ENCODE peak calls at places on chromosomes 11 and 22, in nine cellular contexts. D, K, S, N, O, T, C, Y and E are unnamed samples. For H3K4me1, the result is how much of the 10 kb centered on the place peaks cover.

GRCh38 chr11:76217653-76218160 is 11.4 kb upstream of the WNT11 start:
- DNase-seq in D (no peak), K (no peak), S (no peak), N (no peak), O (no peak), T (no peak), C (no peak), Y (no peak), E (no peak)

GRCh38 chr11:58958500-58958899 is 19.2 kb downstream of the GLYATL1 start:
- DNase-seq in D (peak), K (no peak), S (no peak), N (peak), O (no peak), T (peak), C (no peak), Y (no peak), E (no peak)

GRCh38 chr11:72446929-72447753 is 12.8 kb upstream of the CLPB start:
- DNase-seq in D (no peak), K (no peak), S (no peak), N (no peak), O (peak), T (no peak), C (no peak), Y (no peak), E (no peak)

GRCh38 chr11:29159552-29160465 is 857.0 kb downstream of the KCNA4 start:
- DNase-seq in D (peak), K (peak), S (no peak), N (peak), O (peak), T (peak), C (no peak), Y (no peak), E (no peak)

GRCh38 chr11:2443881-2444300 is 423 bp downstream of the TRPM5 start:
- DNase-seq in D (peak), K (no peak), S (no peak), N (no peak), O (no peak), T (peak), C (no peak), Y (peak), E (no peak)

GRCh38 chr22:24433868-24434471 is 6.6 kb downstream of the ADORA2A start:
- DNase-seq in D (no peak), K (no peak), S (no peak), N (no peak), O (no peak), T (peak), C (no peak), Y (peak), E (no peak)

GRCh38 chr11:64754124-64754918 is 5.5 kb downstream of the PYGM start:
- DNase-seq in D (no peak), K (no peak), S (no peak), N (no peak), O (no peak), T (no peak), C (no peak), Y (no peak), E (no peak)

GRCh38 chr11:108854366-108854765 is 189.5 kb downstream of the DDX10 start:
- DNase-seq in D (no peak), K (no peak), S (no peak), N (no peak), O (peak), T (no peak), C (no peak), Y (no peak), E (no peak)

GRCh38 chr22:35977136-35977535 is 51.5 kb downstream of the RBFOX2 start:
- DNase-seq in D (no peak), K (no peak), S (no peak), N (no peak), O (no peak), T (no peak), C (no peak), Y (no peak), E (no peak)

GRCh38 chr11:18171377-18172000 is 1.1 kb upstream of the MRGPRX4 start:
- DNase-seq in D (no peak), K (peak), S (no peak), N (no peak), O (peak), T (peak), C (no peak), Y (no peak), E (no peak)

GRCh38 chr11:122893131-122893530 is 10.6 kb downstream of the JHY start:
- DNase-seq in D (no peak), K (no peak), S (no peak), N (no peak), O (no peak), T (no peak), C (no peak), Y (no peak), E (no peak)

GRCh38 chr11:124643605-124644425 is 21.2 kb downstream of the TBRG1 start:
- DNase-seq in D (no peak), K (no peak), S (no peak), N (no peak), O (peak), T (no peak), C (no peak), Y (no peak), E (no peak)

GRCh38 chr11:123034587-123034986 is 27.3 kb downstream of the HSPA8 start:
- DNase-seq in D (no peak), K (no peak), S (no peak), N (no peak), O (no peak), T (no peak), C (no peak), Y (no peak), E (no peak)

GRCh38 chr11:46982797-46983452 is 46.4 kb downstream of the CSTPP1 start:
- DNase-seq in D (no peak), K (no peak), S (no peak), N (no peak), O (no peak), T (no peak), C (no peak), Y (no peak), E (no peak)

GRCh38 chr11:46979358-46979757 is 42.8 kb downstream of the CSTPP1 start:
- DNase-seq in D (no peak), K (no peak), S (no peak), N (no peak), O (no peak), T (no peak), C (no peak), Y (no peak), E (no peak)

GRCh38 chr11:46977940-46978595 is 41.5 kb downstream of the CSTPP1 start:
- DNase-seq in D (no peak), K (no peak), S (no peak), N (no peak), O (peak), T (no peak), C (no peak), Y (no peak), E (no peak)

GRCh38 chr11:46983598-46983997 is 47.0 kb downstream of the CSTPP1 start:
- DNase-seq in D (no peak), K (no peak), S (no peak), N (no peak), O (no peak), T (peak), C (no peak), Y (no peak), E (no peak)

DNA sequence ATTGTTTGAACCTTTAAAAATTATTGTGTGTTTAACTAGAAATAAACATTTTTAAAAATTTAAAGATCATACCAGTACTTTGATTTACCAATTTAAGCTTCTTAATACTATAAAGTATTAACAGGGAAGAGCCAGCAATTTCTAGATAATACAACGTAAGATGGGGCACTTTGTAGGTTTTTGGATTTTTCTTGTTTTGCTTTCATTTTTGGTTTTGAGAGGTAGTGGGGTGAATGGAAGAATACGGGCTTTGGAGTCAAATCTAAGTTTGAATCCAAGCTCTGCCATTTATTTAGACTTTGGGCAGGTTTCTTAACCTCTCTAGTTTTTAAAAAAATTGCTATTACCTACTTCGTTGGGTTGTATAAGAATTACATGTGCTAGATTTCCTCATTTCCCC is 44.9 kb downstream of the CSTPP1 start:
- DNase-seq in D (no peak), K (no peak), S (no peak), N (no peak), O (no peak), T (no peak), C (no peak), Y (no peak), E (no peak)
- H3K4me1 ChIP-seq in D (under half), K (under half), S (under half), N (under half), O (under half), T (under half), C (under half), Y (under half), E (under half)

GRCh38 chr22:37746366-37747089 is 49.7 kb downstream of the TRIOBP start:
- DNase-seq in D (no peak), K (peak), S (no peak), N (no peak), O (peak), T (peak), C (no peak), Y (no peak), E (no peak)

GRCh38 chr22:37744589-37744988 is 47.7 kb downstream of the TRIOBP start:
- DNase-seq in D (no peak), K (no peak), S (no peak), N (no peak), O (no peak), T (no peak), C (no peak), Y (no peak), E (no peak)

GRCh38 chr22:37747715-37748100 is 50.9 kb downstream of the TRIOBP start:
- DNase-seq in D (no peak), K (no peak), S (no peak), N (no peak), O (no peak), T (no peak), C (no peak), Y (no peak), E (no peak)

GRCh38 chr22:37747090-37747714 is 50.4 kb downstream of the TRIOBP start:
- DNase-seq in D (no peak), K (no peak), S (no peak), N (no peak), O (peak), T (peak), C (peak), Y (no peak), E (no peak)

DNA sequence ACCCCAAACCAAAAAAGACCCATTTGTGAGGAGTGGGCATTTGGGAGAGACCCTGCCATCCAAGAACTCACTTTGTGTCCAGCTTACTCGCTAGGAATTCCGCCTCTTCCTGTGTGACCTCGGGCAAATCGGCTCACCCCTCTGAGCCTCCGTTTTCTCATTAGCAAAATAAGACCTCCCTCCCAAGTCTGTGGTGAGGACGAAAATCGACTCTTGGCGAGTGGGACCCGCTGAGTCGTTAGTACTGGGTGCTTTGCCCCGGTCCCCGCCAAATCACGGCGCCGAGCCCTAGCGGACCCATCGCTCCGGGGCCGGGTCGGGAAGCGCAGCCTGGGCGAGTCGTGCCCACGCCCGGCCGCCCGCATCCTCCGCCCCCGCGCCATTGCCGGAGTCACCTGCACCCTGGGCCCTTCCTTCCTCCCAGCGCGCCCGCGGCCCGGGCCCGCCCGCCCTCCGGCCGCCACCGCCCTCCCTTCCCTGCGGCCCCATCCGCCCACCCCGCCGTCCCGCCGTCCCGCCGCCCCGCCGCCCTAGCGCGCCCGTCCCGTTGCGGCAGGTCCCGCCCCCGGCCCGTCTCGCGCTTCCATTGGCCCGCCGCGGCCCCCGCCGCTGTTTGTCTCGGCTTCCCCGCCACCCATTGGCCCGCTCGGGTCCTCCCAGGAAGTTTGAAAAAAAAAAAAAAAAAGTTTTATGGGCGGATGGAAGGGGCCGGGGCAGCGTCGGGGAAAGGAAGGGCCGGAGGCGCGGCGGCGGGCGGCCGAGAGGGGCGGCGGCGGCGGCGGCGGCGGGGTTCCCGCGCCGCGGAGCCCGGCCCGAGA is 48.9 kb downstream of the TRIOBP start:
- DNase-seq in D (peak), K (peak), S (peak), N (peak), O (peak), T (peak), C (peak), Y (peak), E (peak)
- H3K4me1 ChIP-seq in D (half or more), K (under half), S (under half), N (under half), O (half or more), T (under half), C (under half), Y (half or more), E (under half)

DNA sequence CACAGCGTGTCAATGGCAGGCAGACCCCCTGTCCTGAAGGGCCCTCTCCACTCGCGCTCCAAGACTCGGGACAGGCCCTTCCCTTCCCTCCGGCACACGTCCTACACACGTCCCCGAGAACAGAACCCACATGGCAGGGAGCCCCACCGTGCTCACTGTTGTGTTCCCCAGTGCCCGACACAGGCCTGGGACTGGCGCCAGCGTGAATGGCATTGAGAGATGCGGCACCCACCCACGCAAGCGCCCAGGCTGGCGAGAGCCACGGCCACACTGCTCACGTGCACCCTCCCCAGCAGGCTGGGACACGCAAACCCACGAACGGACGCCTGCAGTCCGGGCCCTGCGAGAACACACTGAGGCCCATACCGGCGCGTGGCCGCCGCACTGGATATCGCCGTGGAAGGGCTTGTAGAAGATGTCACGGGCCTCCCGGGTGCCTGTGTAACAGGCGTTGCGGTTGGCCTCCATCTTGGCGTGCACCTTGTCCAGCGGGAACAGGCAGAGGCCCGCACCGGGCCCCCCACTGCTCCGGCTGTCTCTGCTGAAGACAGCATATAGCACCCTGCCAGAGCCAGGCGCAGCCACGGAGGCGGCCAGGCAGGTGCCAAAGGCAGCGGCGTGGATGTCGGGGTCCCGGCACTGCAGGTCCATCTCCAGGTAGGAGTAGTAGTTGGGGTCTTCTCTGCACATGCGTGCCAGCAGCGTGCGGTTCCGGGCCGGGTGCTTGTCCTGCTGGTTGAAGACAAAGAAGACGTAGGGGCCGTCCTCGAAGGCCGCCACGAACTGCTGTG is 18.1 kb downstream of the PLXNB2 start:
- DNase-seq in D (no peak), K (no peak), S (no peak), N (no peak), O (no peak), T (no peak), C (no peak), Y (no peak), E (no peak)
- H3K4me1 ChIP-seq in D (half or more), K (under half), S (under half), N (under half), O (under half), T (under half), C (under half), Y (under half), E (under half)

GRCh38 chr11:34522188-34522587 is 8.6 kb upstream of the ELF5 start:
- DNase-seq in D (no peak), K (no peak), S (no peak), N (no peak), O (no peak), T (no peak), C (no peak), Y (no peak), E (no peak)

GRCh38 chr11:34523053-34523452 is 9.5 kb upstream of the ELF5 start:
- DNase-seq in D (no peak), K (no peak), S (no peak), N (no peak), O (no peak), T (no peak), C (no peak), Y (no peak), E (no peak)

GRCh38 chr11:34519595-34520235 is 6.1 kb upstream of the ELF5 start:
- DNase-seq in D (no peak), K (no peak), S (no peak), N (no peak), O (no peak), T (no peak), C (no peak), Y (no peak), E (no peak)

GRCh38 chr11:34524696-34525095 is 11.1 kb upstream of the ELF5 start:
- DNase-seq in D (no peak), K (no peak), S (no peak), N (no peak), O (no peak), T (no peak), C (no peak), Y (no peak), E (no peak)

DNA sequence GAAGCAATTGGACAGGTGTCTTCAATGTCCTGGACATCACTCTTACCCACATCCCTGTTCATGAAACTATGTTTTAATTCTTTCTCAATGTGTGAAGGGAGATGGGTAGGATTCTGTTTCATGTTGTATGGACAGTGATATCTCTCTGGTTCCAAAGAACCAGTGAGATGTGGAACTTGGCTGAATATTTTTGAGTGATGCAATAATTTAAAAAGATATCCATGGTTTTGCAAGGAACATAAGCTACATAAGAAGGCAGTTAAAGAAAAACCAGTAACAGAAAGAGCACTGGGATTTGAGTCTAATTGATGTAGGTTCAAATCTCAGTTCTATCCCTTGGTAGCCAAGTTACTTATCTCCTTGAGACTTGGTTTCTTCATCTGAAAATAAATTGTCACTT is 7.7 kb upstream of the ELF5 start:
- DNase-seq in D (no peak), K (no peak), S (no peak), N (no peak), O (no peak), T (no peak), C (no peak), Y (no peak), E (no peak)
- H3K4me1 ChIP-seq in D (under half), K (under half), S (under half), N (under half), O (under half), T (under half), C (under half), Y (under half), E (under half)

DNA sequence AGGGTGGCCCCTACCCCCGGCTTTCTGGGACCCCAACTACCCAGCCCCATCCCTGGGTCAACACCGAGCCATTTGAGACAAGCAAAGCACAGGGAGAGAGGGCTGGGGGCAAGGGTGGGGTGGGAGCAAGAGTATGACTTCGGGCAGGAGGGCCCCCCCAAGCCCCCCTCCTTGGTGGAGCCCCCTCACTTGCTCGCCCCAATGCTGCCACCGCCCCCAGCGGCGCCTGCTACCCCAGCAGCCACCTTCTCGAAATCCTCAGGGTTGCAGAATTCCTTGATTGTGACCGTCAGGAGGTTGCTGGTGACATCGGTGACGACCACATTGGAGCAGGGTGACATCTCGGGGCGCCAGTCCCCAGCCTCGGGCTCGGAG is 6.0 kb downstream of the CBX6 start:
- DNase-seq in D (no peak), K (no peak), S (no peak), N (no peak), O (no peak), T (no peak), C (no peak), Y (peak), E (no peak)
- H3K4me1 ChIP-seq in D (half or more), K (under half), S (under half), N (under half), O (under half), T (under half), C (under half), Y (half or more), E (under half)